ENCODE peak calls at places on chromosomes 12 and 14, in eight cellular contexts. Y, R, U, E, V, B, A and S are unnamed samples.
A peak's percentile ranks its signal among the peaks of the same experiment; 100 is the strongest.

GRCh38 chr12:100897240-100897639 is 102.7 kb downstream of the ANO4 start:
- DNase-seq in Y (no peak), R (no peak), U (no peak), E (no peak), V (no peak), B (no peak), A (no peak), S (no peak)

GRCh38 chr14:36553650-36554260 is 28.7 kb downstream of the NKX2-8 start:
- DNase-seq in Y (peak; percentile 27), R (no peak), U (no peak), E (peak; percentile 66), V (no peak), B (no peak), A (no peak), S (no peak)

GRCh38 chr14:39374846-39375245 is 57.4 kb downstream of the FBXO33 start:
- DNase-seq in Y (no peak), R (no peak), U (no peak), E (no peak), V (no peak), B (no peak), A (no peak), S (no peak)

GRCh38 chr14:33317675-33318074 is 379.0 kb downstream of the NPAS3 start:
- DNase-seq in Y (no peak), R (no peak), U (no peak), E (no peak), V (no peak), B (no peak), A (no peak), S (no peak)

GRCh38 chr14:77760381-77761204 is at the start of gene SNW1:
- DNase-seq in Y (peak; percentile 92), R (peak; percentile 90), U (peak; percentile 95), E (peak; percentile 97), V (peak; percentile 89), B (peak; percentile 92), A (peak; percentile 91), S (peak; percentile 97)

GRCh38 chr12:120079352-120080042 is 37.1 kb downstream of the RAB35 start:
- DNase-seq in Y (peak; percentile 40), R (no peak), U (no peak), E (no peak), V (no peak), B (no peak), A (no peak), S (no peak)

GRCh38 chr14:53330441-53330840 is 177.3 kb upstream of the DDHD1 start:
- DNase-seq in Y (no peak), R (no peak), U (no peak), E (no peak), V (no peak), B (no peak), A (no peak), S (no peak)

GRCh38 chr12:63917864-63918742 is 73.6 kb downstream of the SRGAP1 start:
- DNase-seq in Y (no peak), R (no peak), U (no peak), E (no peak), V (no peak), B (no peak), A (no peak), S (no peak)

GRCh38 chr14:85426068-85426935 is 103.6 kb upstream of the FLRT2 start:
- DNase-seq in Y (no peak), R (no peak), U (no peak), E (no peak), V (no peak), B (no peak), A (no peak), S (no peak)

GRCh38 chr14:52327374-52328226 is 13.5 kb downstream of the PTGER2 start:
- DNase-seq in Y (no peak), R (no peak), U (no peak), E (no peak), V (no peak), B (no peak), A (no peak), S (no peak)

GRCh38 chr12:32545413-32545970 is 133.6 kb upstream of the DNM1L start:
- DNase-seq in Y (no peak), R (no peak), U (no peak), E (no peak), V (no peak), B (no peak), A (no peak), S (no peak)

GRCh38 chr12:32546272-32546671 is 132.8 kb upstream of the DNM1L start:
- DNase-seq in Y (no peak), R (no peak), U (no peak), E (no peak), V (no peak), B (no peak), A (no peak), S (no peak)

GRCh38 chr12:32544893-32545292 is 134.2 kb upstream of the DNM1L start:
- DNase-seq in Y (no peak), R (no peak), U (no peak), E (no peak), V (no peak), B (no peak), A (no peak), S (no peak)

GRCh38 chr12:32542550-32543229 is 136.4 kb upstream of the DNM1L start:
- DNase-seq in Y (no peak), R (no peak), U (no peak), E (no peak), V (no peak), B (no peak), A (no peak), S (no peak)

DNA sequence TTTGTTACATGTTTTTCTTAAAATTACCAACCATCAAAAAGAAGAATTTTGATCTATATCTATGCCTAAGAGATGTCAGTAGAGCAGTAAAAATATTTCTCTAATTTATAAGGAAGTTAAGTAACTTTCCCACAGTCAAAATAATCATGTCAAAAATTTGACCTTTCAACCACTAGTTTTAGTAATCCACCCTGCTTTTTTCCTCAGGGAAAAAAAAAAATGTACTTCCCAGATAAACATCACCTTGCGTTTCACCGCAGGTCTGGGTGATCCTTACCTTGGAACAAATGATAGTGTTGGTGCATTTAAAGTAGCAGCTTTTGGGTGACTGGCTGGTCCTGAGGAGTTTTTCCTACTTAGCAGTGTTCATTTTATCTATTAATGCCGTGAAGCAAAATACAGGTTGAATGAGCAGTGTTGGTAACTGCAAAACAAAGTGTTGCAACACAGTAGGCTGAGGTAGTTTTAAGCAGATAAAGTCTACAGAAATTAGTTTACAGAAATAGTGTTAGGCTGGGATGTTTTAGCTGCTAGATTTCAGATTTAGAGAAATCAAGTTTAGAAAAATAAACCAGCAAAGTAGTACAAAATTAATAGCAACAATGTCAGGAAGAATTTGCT is 137.2 kb upstream of the DNM1L start:
- DNase-seq in Y (no peak), R (no peak), U (no peak), E (no peak), V (no peak), B (no peak), A (no peak), S (no peak)
- H3K27ac ChIP-seq in Y (no peak overlapping the region), R (no peak overlapping the region), U (no peak overlapping the region), E (no peak overlapping the region), V (no peak overlapping the region), B (peak overlapping the region; percentile 24), A (peak overlapping the region; percentile 51), S (no peak overlapping the region)

GRCh38 chr14:64721391-64721791 is 17.2 kb downstream of the PLEKHG3 start:
- DNase-seq in Y (no peak), R (no peak), U (peak; percentile 89), E (no peak), V (no peak), B (peak; percentile 55), A (no peak), S (peak; percentile 75)

GRCh38 chr14:64722842-64723447 is 18.7 kb downstream of the PLEKHG3 start:
- DNase-seq in Y (no peak), R (peak; percentile 56), U (no peak), E (no peak), V (no peak), B (no peak), A (no peak), S (no peak)

GRCh38 chr14:64720190-64720589 is 16.0 kb downstream of the PLEKHG3 start:
- DNase-seq in Y (no peak), R (no peak), U (no peak), E (no peak), V (no peak), B (no peak), A (no peak), S (peak; percentile 39)

GRCh38 chr14:64723691-64724577 is 19.7 kb downstream of the PLEKHG3 start:
- DNase-seq in Y (no peak), R (peak; percentile 35), U (no peak), E (peak; percentile 40), V (no peak), B (no peak), A (peak; percentile 4), S (no peak)

GRCh38 chr14:64721899-64722298 is 17.7 kb downstream of the PLEKHG3 start:
- DNase-seq in Y (no peak), R (no peak), U (no peak), E (no peak), V (no peak), B (no peak), A (no peak), S (no peak)
- H3K4me1 ChIP-seq in Y (peaks cover 11% of the 10 kb centered on the region), R (peaks cover 74% of the 10 kb centered on the region), U (peaks cover 11% of the 10 kb centered on the region), E (peaks cover 71% of the 10 kb centered on the region), V (peaks cover 35% of the 10 kb centered on the region), B (peaks cover 6% of the 10 kb centered on the region), A (peaks cover 99% of the 10 kb centered on the region), S (peaks cover 53% of the 10 kb centered on the region)

DNA sequence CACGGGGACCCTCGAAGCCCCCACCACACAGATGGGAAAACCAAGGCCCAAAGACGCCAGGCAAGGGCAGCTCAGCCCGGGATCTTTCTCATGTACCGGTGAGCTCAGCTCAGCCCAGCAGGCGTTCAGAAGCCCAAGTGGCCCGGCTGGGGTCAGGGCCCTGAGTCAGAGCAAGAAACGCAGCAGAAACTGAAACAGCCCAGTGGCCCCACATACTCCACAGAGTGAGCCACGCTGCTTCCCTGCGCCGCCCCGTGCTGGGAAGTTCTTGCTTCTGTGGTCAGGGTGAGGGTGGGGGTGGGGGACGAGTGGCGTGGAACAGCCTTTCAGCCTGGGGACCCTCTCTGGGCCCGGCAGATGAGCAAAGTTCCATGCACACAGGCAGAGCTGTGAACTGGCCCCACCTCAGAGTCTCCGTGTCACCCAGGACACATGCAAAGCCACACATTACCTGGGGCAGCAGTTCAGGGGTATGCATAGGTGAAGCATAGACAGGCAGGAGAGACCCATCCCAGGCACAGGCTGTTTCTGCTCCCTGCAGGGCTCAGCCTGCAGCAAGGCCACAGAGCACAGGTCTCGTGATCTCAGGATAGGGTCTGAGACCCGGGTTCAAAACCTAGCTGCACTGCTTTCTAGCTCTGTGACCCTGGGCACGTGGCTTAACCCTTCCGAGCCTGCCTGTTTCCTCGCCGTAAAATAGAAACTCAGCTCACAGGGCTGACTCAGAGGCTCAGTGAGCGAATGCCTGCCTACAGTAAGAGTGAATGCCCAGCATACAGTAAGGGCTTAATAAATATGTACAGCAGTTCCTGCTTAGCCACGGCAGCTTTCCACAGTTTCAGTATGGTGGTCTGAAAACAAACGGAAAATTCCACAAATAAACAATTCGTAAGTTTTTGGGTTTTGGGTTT is 21.6 kb downstream of the NCOR2 start:
- DNase-seq in Y (no peak), R (no peak), U (peak; percentile 78), E (no peak), V (peak; percentile 44), B (no peak), A (no peak), S (peak; percentile 59)
- H3K4me3 ChIP-seq in Y (no peak overlapping the region), R (peak overlapping the region; percentile 36), U (no peak overlapping the region), E (no peak overlapping the region), V (no peak overlapping the region), B (no peak overlapping the region), A (no peak overlapping the region), S (no peak overlapping the region)

DNA sequence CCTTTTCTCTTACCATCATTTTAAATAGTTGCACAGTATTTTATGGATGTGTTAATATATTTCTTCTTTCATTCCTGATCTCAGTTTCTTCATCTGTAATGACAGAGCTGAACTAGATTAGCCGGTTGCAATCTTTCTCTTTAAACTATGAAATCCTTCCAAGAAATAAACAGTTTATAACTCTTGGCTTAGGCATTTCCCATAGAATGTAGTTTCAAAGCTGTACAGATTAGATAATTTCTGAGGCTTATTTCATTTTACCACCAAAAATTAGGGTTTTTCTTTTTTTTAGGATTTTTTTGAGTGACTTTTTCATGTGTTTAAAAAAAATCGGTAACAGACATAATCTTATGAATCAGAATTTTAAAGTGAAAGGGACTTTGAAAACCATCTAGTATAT is 144.0 kb downstream of the RAD51B start:
- DNase-seq in Y (no peak), R (no peak), U (no peak), E (no peak), V (no peak), B (no peak), A (no peak), S (no peak)
- H3K27ac ChIP-seq in Y (peak overlapping the region; percentile 17), R (no peak overlapping the region), U (no peak overlapping the region), E (no peak overlapping the region), V (no peak overlapping the region), B (peak overlapping the region; percentile 73), A (peak overlapping the region; percentile 12), S (no peak overlapping the region)